ENCODE peak calls at places on chromosomes 3 and 15, in nine cellular contexts. One of them, this sample, is unnamed.

GRCh38 chr15:29170496-29170895 is 99.1 kb downstream of the NSMCE3 start:
- DNase-seq in naive thymus-derived CD4-positive, alpha-beta T cell: no peak
- DNase-seq in ovary: no peak
- DNase-seq in HCT116: no peak
- DNase-seq in IMR-90: no peak
- DNase-seq in neural progenitor cell: no peak
- DNase-seq in cardiac muscle cell: no peak
- DNase-seq in fibroblast of lung: no peak
- DNase-seq in A549: no peak
- DNase-seq in this sample: no peak

GRCh38 chr3:59001675-59002074 is 48.1 kb downstream of the CFAP20DC start:
- DNase-seq in IMR-90: no peak
- DNase-seq in neural progenitor cell: no peak
- DNase-seq in ovary: no peak
- DNase-seq in cardiac muscle cell: no peak
- DNase-seq in A549: no peak
- DNase-seq in fibroblast of lung: no peak
- DNase-seq in HCT116: no peak
- DNase-seq in naive thymus-derived CD4-positive, alpha-beta T cell: no peak
- DNase-seq in this sample: no peak

GRCh38 chr3:122581622-122582021 is 4.2 kb downstream of the PARP15 start:
- DNase-seq in neural progenitor cell: no peak
- DNase-seq in cardiac muscle cell: no peak
- DNase-seq in IMR-90: no peak
- DNase-seq in ovary: no peak
- DNase-seq in naive thymus-derived CD4-positive, alpha-beta T cell: no peak
- DNase-seq in A549: no peak
- DNase-seq in HCT116: no peak
- DNase-seq in fibroblast of lung: no peak
- DNase-seq in this sample: no peak

GRCh38 chr3:113897373-113897777 is 50.4 kb upstream of the ZDHHC23 start:
- DNase-seq in HCT116: peak
- DNase-seq in ovary: no peak
- DNase-seq in fibroblast of lung: no peak
- DNase-seq in IMR-90: no peak
- DNase-seq in A549: no peak
- DNase-seq in cardiac muscle cell: no peak
- DNase-seq in naive thymus-derived CD4-positive, alpha-beta T cell: peak
- DNase-seq in neural progenitor cell: no peak
- DNase-seq in this sample: no peak

GRCh38 chr15:64096486-64097431 is 977 bp downstream of the SNX1 start:
- DNase-seq in fibroblast of lung: peak
- DNase-seq in A549: peak
- DNase-seq in ovary: peak
- DNase-seq in neural progenitor cell: peak
- DNase-seq in IMR-90: peak
- DNase-seq in HCT116: no peak
- DNase-seq in naive thymus-derived CD4-positive, alpha-beta T cell: peak
- DNase-seq in cardiac muscle cell: peak
- DNase-seq in this sample: no peak

GRCh38 chr3:127092776-127093175 is 100.2 kb upstream of the PRR23E start:
- DNase-seq in neural progenitor cell: peak
- DNase-seq in fibroblast of lung: no peak
- DNase-seq in IMR-90: no peak
- DNase-seq in cardiac muscle cell: no peak
- DNase-seq in A549: no peak
- DNase-seq in naive thymus-derived CD4-positive, alpha-beta T cell: no peak
- DNase-seq in HCT116: no peak
- DNase-seq in ovary: no peak
- DNase-seq in this sample: no peak

GRCh38 chr15:73889053-73889452 is 15.7 kb downstream of the TBC1D21 start:
- DNase-seq in IMR-90: no peak
- DNase-seq in neural progenitor cell: no peak
- DNase-seq in HCT116: no peak
- DNase-seq in A549: no peak
- DNase-seq in ovary: no peak
- DNase-seq in naive thymus-derived CD4-positive, alpha-beta T cell: no peak
- DNase-seq in fibroblast of lung: no peak
- DNase-seq in cardiac muscle cell: no peak
- DNase-seq in this sample: no peak

GRCh38 chr3:72887378-72887722 is 496 bp upstream of the GXYLT2 start:
- DNase-seq in ovary: no peak
- DNase-seq in IMR-90: no peak
- DNase-seq in cardiac muscle cell: no peak
- DNase-seq in A549: no peak
- DNase-seq in naive thymus-derived CD4-positive, alpha-beta T cell: no peak
- DNase-seq in neural progenitor cell: no peak
- DNase-seq in fibroblast of lung: peak
- DNase-seq in HCT116: no peak
- DNase-seq in this sample: no peak

GRCh38 chr15:69665641-69666091 is 213.0 kb downstream of the RPLP1 start:
- DNase-seq in fibroblast of lung: no peak
- DNase-seq in ovary: peak
- DNase-seq in HCT116: no peak
- DNase-seq in cardiac muscle cell: peak
- DNase-seq in naive thymus-derived CD4-positive, alpha-beta T cell: no peak
- DNase-seq in A549: no peak
- DNase-seq in neural progenitor cell: peak
- DNase-seq in IMR-90: no peak
- DNase-seq in this sample: no peak

GRCh38 chr3:194592798-194593752 is 40.1 kb downstream of the TMEM44 start:
- DNase-seq in A549: peak
- DNase-seq in fibroblast of lung: peak
- DNase-seq in cardiac muscle cell: no peak
- DNase-seq in neural progenitor cell: no peak
- DNase-seq in ovary: no peak
- DNase-seq in IMR-90: peak
- DNase-seq in naive thymus-derived CD4-positive, alpha-beta T cell: no peak
- DNase-seq in HCT116: peak
- DNase-seq in this sample: no peak

GRCh38 chr3:12994607-12995388 is 78.4 kb downstream of the IQSEC1 start:
- DNase-seq in HCT116: peak
- DNase-seq in A549: peak
- DNase-seq in ovary: peak
- DNase-seq in fibroblast of lung: peak
- DNase-seq in naive thymus-derived CD4-positive, alpha-beta T cell: peak
- DNase-seq in IMR-90: peak
- DNase-seq in neural progenitor cell: peak
- DNase-seq in cardiac muscle cell: peak
- DNase-seq in this sample: peak

GRCh38 chr3:170709046-170709445 is 123.2 kb upstream of the SLC7A14 start:
- DNase-seq in neural progenitor cell: no peak
- DNase-seq in ovary: no peak
- DNase-seq in HCT116: no peak
- DNase-seq in naive thymus-derived CD4-positive, alpha-beta T cell: no peak
- DNase-seq in A549: no peak
- DNase-seq in IMR-90: peak
- DNase-seq in cardiac muscle cell: no peak
- DNase-seq in fibroblast of lung: peak
- DNase-seq in this sample: no peak

GRCh38 chr3:24684506-24685023 is 189.9 kb upstream of the THRB start:
- DNase-seq in A549: no peak
- DNase-seq in cardiac muscle cell: no peak
- DNase-seq in naive thymus-derived CD4-positive, alpha-beta T cell: no peak
- DNase-seq in fibroblast of lung: no peak
- DNase-seq in ovary: no peak
- DNase-seq in IMR-90: no peak
- DNase-seq in neural progenitor cell: no peak
- DNase-seq in HCT116: no peak
- DNase-seq in this sample: no peak

GRCh38 chr3:40116478-40117162 is 192.9 kb upstream of the EIF1B start:
- DNase-seq in cardiac muscle cell: no peak
- DNase-seq in naive thymus-derived CD4-positive, alpha-beta T cell: no peak
- DNase-seq in neural progenitor cell: no peak
- DNase-seq in fibroblast of lung: peak
- DNase-seq in ovary: no peak
- DNase-seq in A549: no peak
- DNase-seq in IMR-90: peak
- DNase-seq in HCT116: no peak
- DNase-seq in this sample: no peak

GRCh38 chr3:18100126-18100525 is 325.0 kb downstream of the SATB1 start:
- DNase-seq in fibroblast of lung: peak
- DNase-seq in naive thymus-derived CD4-positive, alpha-beta T cell: no peak
- DNase-seq in ovary: no peak
- DNase-seq in neural progenitor cell: no peak
- DNase-seq in HCT116: no peak
- DNase-seq in cardiac muscle cell: no peak
- DNase-seq in A549: no peak
- DNase-seq in IMR-90: peak
- DNase-seq in this sample: no peak

GRCh38 chr3:105473521-105474223 is 107.0 kb downstream of the ALCAM start:
- DNase-seq in ovary: no peak
- DNase-seq in IMR-90: peak
- DNase-seq in HCT116: no peak
- DNase-seq in neural progenitor cell: peak
- DNase-seq in naive thymus-derived CD4-positive, alpha-beta T cell: no peak
- DNase-seq in A549: no peak
- DNase-seq in cardiac muscle cell: peak
- DNase-seq in fibroblast of lung: peak
- DNase-seq in this sample: no peak

GRCh38 chr3:34957707-34958106 is 681.6 kb upstream of the ARPP21 start:
- DNase-seq in IMR-90: no peak
- DNase-seq in cardiac muscle cell: no peak
- DNase-seq in ovary: no peak
- DNase-seq in HCT116: no peak
- DNase-seq in A549: no peak
- DNase-seq in fibroblast of lung: peak
- DNase-seq in neural progenitor cell: no peak
- DNase-seq in naive thymus-derived CD4-positive, alpha-beta T cell: no peak
- DNase-seq in this sample: no peak

GRCh38 chr3:107452436-107452835 is 70.3 kb upstream of the BBX start:
- DNase-seq in cardiac muscle cell: no peak
- DNase-seq in fibroblast of lung: peak
- DNase-seq in naive thymus-derived CD4-positive, alpha-beta T cell: no peak
- DNase-seq in IMR-90: peak
- DNase-seq in ovary: no peak
- DNase-seq in A549: no peak
- DNase-seq in HCT116: no peak
- DNase-seq in neural progenitor cell: no peak
- DNase-seq in this sample: no peak

GRCh38 chr3:48600711-48601621 is 5.8 kb upstream of the COL7A1 start:
- DNase-seq in IMR-90: no peak
- DNase-seq in neural progenitor cell: no peak
- DNase-seq in A549: no peak
- DNase-seq in naive thymus-derived CD4-positive, alpha-beta T cell: no peak
- DNase-seq in cardiac muscle cell: no peak
- DNase-seq in ovary: no peak
- DNase-seq in fibroblast of lung: no peak
- DNase-seq in HCT116: no peak
- DNase-seq in this sample: no peak
- H3K27ac ChIP-seq in IMR-90: no peak
- H3K27ac ChIP-seq in neural progenitor cell: no peak
- H3K27ac ChIP-seq in A549: no peak
- H3K27ac ChIP-seq in naive thymus-derived CD4-positive, alpha-beta T cell: no peak
- H3K27ac ChIP-seq in cardiac muscle cell: no peak
- H3K27ac ChIP-seq in ovary: no peak
- H3K27ac ChIP-seq in fibroblast of lung: no peak
- H3K27ac ChIP-seq in HCT116: no peak
- H3K27ac ChIP-seq in this sample: no peak

DNA sequence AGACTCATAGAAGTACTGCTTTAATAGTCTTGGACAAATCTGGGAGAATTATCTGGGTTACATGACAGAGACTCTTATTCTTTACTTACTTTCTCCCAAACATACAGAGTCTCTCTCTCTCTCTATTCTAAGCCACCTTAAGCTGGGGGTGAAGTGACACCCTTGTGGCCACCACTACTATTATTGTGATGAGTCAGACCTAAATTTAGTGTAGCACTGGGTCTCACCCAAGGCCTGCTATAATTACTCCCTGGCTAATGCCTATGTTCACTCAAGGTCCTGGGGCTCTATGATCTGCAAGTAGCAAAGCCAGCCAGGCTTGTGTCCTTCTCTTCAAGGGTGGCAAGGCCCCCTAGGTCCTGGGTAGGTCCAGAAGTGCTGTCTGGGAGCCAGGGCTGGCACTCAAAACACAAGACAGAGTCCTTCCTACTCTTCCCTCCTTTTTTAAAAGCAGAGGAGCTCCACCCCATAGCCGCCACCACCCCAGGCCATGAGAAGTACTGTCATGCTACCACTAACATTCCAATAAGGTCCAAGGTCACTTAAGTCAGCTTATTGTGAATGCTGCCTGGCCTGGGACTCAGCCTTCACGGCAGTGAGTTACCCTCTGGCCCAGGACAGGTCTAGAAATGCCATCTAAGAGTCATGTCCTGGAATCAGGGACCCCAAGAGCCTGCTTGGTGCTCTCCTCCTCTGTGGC is 183.6 kb downstream of the POLQ start:
- DNase-seq in ovary: no peak
- DNase-seq in fibroblast of lung: no peak
- DNase-seq in neural progenitor cell: no peak
- DNase-seq in HCT116: no peak
- DNase-seq in naive thymus-derived CD4-positive, alpha-beta T cell: no peak
- DNase-seq in IMR-90: no peak
- DNase-seq in cardiac muscle cell: no peak
- DNase-seq in A549: no peak
- DNase-seq in this sample: no peak
- H3K27ac ChIP-seq in ovary: no peak
- H3K27ac ChIP-seq in fibroblast of lung: no peak
- H3K27ac ChIP-seq in neural progenitor cell: no peak
- H3K27ac ChIP-seq in HCT116: no peak
- H3K27ac ChIP-seq in naive thymus-derived CD4-positive, alpha-beta T cell: no peak
- H3K27ac ChIP-seq in IMR-90: no peak
- H3K27ac ChIP-seq in cardiac muscle cell: no peak
- H3K27ac ChIP-seq in A549: no peak
- H3K27ac ChIP-seq in this sample: no peak

DNA sequence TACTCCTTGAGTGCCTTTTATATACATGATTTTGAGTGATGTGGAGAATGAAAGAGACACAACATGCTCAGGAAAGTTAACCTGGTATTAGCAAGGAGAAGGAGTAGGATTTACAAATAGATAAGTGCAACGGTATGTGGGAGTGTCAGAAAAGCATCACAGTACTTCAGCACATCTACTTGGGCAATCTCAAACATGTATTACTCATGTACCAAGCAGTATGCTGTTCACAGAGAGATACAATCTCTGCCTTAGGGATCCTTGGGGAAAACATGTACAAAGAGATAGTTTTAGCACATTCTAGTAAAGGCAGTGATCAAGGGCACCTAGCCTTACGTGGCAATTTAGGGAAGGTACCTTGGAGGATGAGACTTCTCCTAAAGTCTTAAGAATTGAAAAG is 146.5 kb downstream of the FILIP1L start:
- DNase-seq in neural progenitor cell: no peak
- DNase-seq in IMR-90: peak
- DNase-seq in HCT116: no peak
- DNase-seq in ovary: no peak
- DNase-seq in A549: no peak
- DNase-seq in fibroblast of lung: peak
- DNase-seq in naive thymus-derived CD4-positive, alpha-beta T cell: no peak
- DNase-seq in cardiac muscle cell: no peak
- DNase-seq in this sample: no peak
- H3K27ac ChIP-seq in neural progenitor cell: no peak
- H3K27ac ChIP-seq in IMR-90: no peak
- H3K27ac ChIP-seq in HCT116: no peak
- H3K27ac ChIP-seq in ovary: no peak
- H3K27ac ChIP-seq in A549: no peak
- H3K27ac ChIP-seq in fibroblast of lung: no peak
- H3K27ac ChIP-seq in naive thymus-derived CD4-positive, alpha-beta T cell: no peak
- H3K27ac ChIP-seq in cardiac muscle cell: no peak
- H3K27ac ChIP-seq in this sample: no peak

GRCh38 chr3:74711913-74712512 is 97.6 kb upstream of the CNTN3 start:
- DNase-seq in fibroblast of lung: no peak
- DNase-seq in HCT116: no peak
- DNase-seq in cardiac muscle cell: no peak
- DNase-seq in A549: no peak
- DNase-seq in ovary: no peak
- DNase-seq in neural progenitor cell: no peak
- DNase-seq in naive thymus-derived CD4-positive, alpha-beta T cell: no peak
- DNase-seq in IMR-90: no peak
- DNase-seq in this sample: no peak
- H3K27ac ChIP-seq in fibroblast of lung: no peak
- H3K27ac ChIP-seq in HCT116: no peak
- H3K27ac ChIP-seq in cardiac muscle cell: no peak
- H3K27ac ChIP-seq in A549: no peak
- H3K27ac ChIP-seq in ovary: no peak
- H3K27ac ChIP-seq in neural progenitor cell: no peak
- H3K27ac ChIP-seq in naive thymus-derived CD4-positive, alpha-beta T cell: no peak
- H3K27ac ChIP-seq in IMR-90: no peak
- H3K27ac ChIP-seq in this sample: no peak

This sample was measured in substantia nigra.